ENCODE peak calls at places on chromosomes 12 and 14, in eight cellular contexts. W is adrenal gland; B is GM23248; C is NT2/D1; V is NCI-H82; S is stimulated activated naive CD4-positive, alpha-beta T cell; J is stimulated activated CD8-positive, alpha-beta memory T cell treated with anti-CD3 and anti-CD28 coated beads, Interleukin-15, amount 100 ng/mL, for 1 hour; A is A549. O is an unnamed sample.

GRCh38 chr12:22064968-22065367 is 18.9 kb downstream of the CMAS start:
- DNase-seq in W (no peak), B (no peak), C (no peak), V (no peak), S (no peak), J (no peak), A (no peak), O (no peak)

GRCh38 chr12:46385439-46385838 is 12.9 kb upstream of the SLC38A2 start:
- DNase-seq in W (no peak), B (no peak), C (no peak), V (no peak), S (no peak), J (no peak), A (peak), O (no peak)

GRCh38 chr12:121036810-121037326 is 2.2 kb downstream of the OASL start:
- DNase-seq in W (no peak), B (peak), C (no peak), V (no peak), S (no peak), J (no peak), A (no peak), O (peak)

GRCh38 chr12:90111646-90112565 is 403.3 kb upstream of the ATP2B1 start:
- DNase-seq in W (no peak), B (no peak), C (no peak), V (peak), S (no peak), J (no peak), A (no peak), O (no peak)

GRCh38 chr12:62263956-62264355 is 3.8 kb downstream of the USP15 start:
- DNase-seq in W (no peak), B (no peak), C (no peak), V (no peak), S (no peak), J (no peak), A (no peak), O (no peak)

GRCh38 chr12:101875112-101875961 is 2.0 kb upstream of the DRAM1 start:
- DNase-seq in W (no peak), B (peak), C (no peak), V (no peak), S (no peak), J (no peak), A (no peak), O (peak)

GRCh38 chr14:33210304-33210703 is 271.6 kb downstream of the NPAS3 start:
- DNase-seq in W (peak), B (peak), C (peak), V (no peak), S (peak), J (no peak), A (no peak), O (no peak)

GRCh38 chr14:95523818-95524448 is 7.5 kb upstream of the SYNE3 start:
- DNase-seq in W (peak), B (peak), C (no peak), V (no peak), S (peak), J (no peak), A (no peak), O (peak)

GRCh38 chr14:54727929-54728328 is 161.0 kb downstream of the SAMD4A start:
- DNase-seq in W (no peak), B (peak), C (no peak), V (no peak), S (no peak), J (no peak), A (no peak), O (peak)

GRCh38 chr14:50045837-50046236 is 70.5 kb downstream of the VCPKMT start:
- DNase-seq in W (no peak), B (no peak), C (no peak), V (no peak), S (no peak), J (no peak), A (no peak), O (no peak)

GRCh38 chr12:49489720-49490119 is 49.1 kb upstream of the KCNH3 start:
- DNase-seq in W (no peak), B (peak), C (peak), V (peak), S (no peak), J (no peak), A (no peak), O (peak)

GRCh38 chr12:16568873-16569272 is 37.1 kb downstream of the LMO3 start:
- DNase-seq in W (no peak), B (peak), C (no peak), V (no peak), S (no peak), J (no peak), A (no peak), O (no peak)

GRCh38 chr12:54463034-54463433 is 10.4 kb downstream of the GTSF1 start:
- DNase-seq in W (peak), B (peak), C (no peak), V (no peak), S (no peak), J (no peak), A (peak), O (peak)

GRCh38 chr12:104049278-104050257 is at the start of gene GLT8D2:
- DNase-seq in W (peak), B (peak), C (no peak), V (no peak), S (no peak), J (no peak), A (no peak), O (peak)

GRCh38 chr14:95493503-95493902 is 22.9 kb downstream of the SYNE3 start:
- DNase-seq in W (no peak), B (no peak), C (no peak), V (no peak), S (no peak), J (no peak), A (no peak), O (no peak)

GRCh38 chr12:123445388-123446344 is 9.2 kb upstream of the RILPL2 start:
- DNase-seq in W (no peak), B (peak), C (peak), V (no peak), S (no peak), J (no peak), A (peak), O (peak)

GRCh38 chr12:94803939-94804338 is 153.6 kb upstream of the TMCC3 start:
- DNase-seq in W (no peak), B (no peak), C (no peak), V (no peak), S (no peak), J (no peak), A (no peak), O (no peak)

GRCh38 chr14:100734031-100734990 is 7.6 kb downstream of the DLK1 start:
- DNase-seq in W (peak), B (no peak), C (no peak), V (no peak), S (no peak), J (no peak), A (no peak), O (no peak)

GRCh38 chr14:65791551-65791981 is 379.0 kb downstream of the FUT8 start:
- DNase-seq in W (no peak), B (peak), C (no peak), V (no peak), S (peak), J (no peak), A (peak), O (peak)

GRCh38 chr12:94147991-94148840 is at the start of gene PLXNC1:
- DNase-seq in W (peak), B (peak), C (no peak), V (no peak), S (peak), J (peak), A (peak), O (peak)

GRCh38 chr14:98966021-98966420 is 306.0 kb downstream of the BCL11B start:
- DNase-seq in W (no peak), B (no peak), C (no peak), V (no peak), S (no peak), J (no peak), A (no peak), O (no peak)

GRCh38 chr14:93901813-93902212 is 25.3 kb upstream of the FAM181A start:
- DNase-seq in W (no peak), B (no peak), C (no peak), V (no peak), S (no peak), J (no peak), A (no peak), O (no peak)

GRCh38 chr14:50736932-50737419 is 68.9 kb upstream of the SAV1 start:
- DNase-seq in W (no peak), B (no peak), C (no peak), V (peak), S (no peak), J (no peak), A (no peak), O (no peak)

GRCh38 chr12:31228811-31229792 is 96.8 kb downstream of the SINHCAF start:
- DNase-seq in W (no peak), B (no peak), C (no peak), V (no peak), S (no peak), J (no peak), A (no peak), O (no peak)

GRCh38 chr12:60522684-60523083 is 926.9 kb downstream of the SLC16A7 start:
- DNase-seq in W (no peak), B (no peak), C (no peak), V (no peak), S (no peak), J (no peak), A (no peak), O (no peak)

GRCh38 chr14:58107947-58108552 is 44.0 kb downstream of the ARMH4 start:
- DNase-seq in W (peak), B (peak), C (peak), V (peak), S (peak), J (peak), A (peak), O (peak)

GRCh38 chr14:60266021-60266937 is 17.3 kb downstream of the PPM1A start:
- DNase-seq in W (no peak), B (peak), C (no peak), V (peak), S (peak), J (no peak), A (no peak), O (peak)

GRCh38 chr12:81332054-81332453 is 254.2 kb downstream of the ACSS3 start:
- DNase-seq in W (no peak), B (no peak), C (no peak), V (peak), S (no peak), J (no peak), A (no peak), O (no peak)

GRCh38 chr14:98366429-98366828 is 905.6 kb downstream of the BCL11B start:
- DNase-seq in W (no peak), B (no peak), C (no peak), V (no peak), S (no peak), J (no peak), A (no peak), O (no peak)

GRCh38 chr14:91649930-91650329 is 82.0 kb downstream of the CATSPERB start:
- DNase-seq in W (peak), B (peak), C (peak), V (peak), S (peak), J (peak), A (peak), O (peak)

GRCh38 chr14:99037777-99038176 is 234.2 kb downstream of the BCL11B start:
- DNase-seq in W (no peak), B (no peak), C (no peak), V (peak), S (no peak), J (no peak), A (no peak), O (no peak)

GRCh38 chr12:6235499-6235898 is 35.3 kb downstream of the CD9 start:
- DNase-seq in W (peak), B (no peak), C (no peak), V (no peak), S (no peak), J (no peak), A (no peak), O (no peak)

GRCh38 chr14:103290961-103291360 is 43.1 kb upstream of the EIF5 start:
- DNase-seq in W (no peak), B (no peak), C (no peak), V (no peak), S (no peak), J (no peak), A (no peak), O (no peak)

GRCh38 chr14:85483037-85483436 is 46.9 kb upstream of the FLRT2 start:
- DNase-seq in W (no peak), B (peak), C (no peak), V (no peak), S (no peak), J (no peak), A (no peak), O (no peak)

GRCh38 chr12:8702159-8702558 is 4.4 kb downstream of the RIMKLB start:
- DNase-seq in W (no peak), B (no peak), C (no peak), V (no peak), S (no peak), J (no peak), A (no peak), O (no peak)

GRCh38 chr12:30905483-30906009 is 21.0 kb upstream of the TSPAN11 start:
- DNase-seq in W (no peak), B (no peak), C (no peak), V (no peak), S (no peak), J (no peak), A (no peak), O (no peak)

GRCh38 chr14:99156026-99156425 is 116.0 kb downstream of the BCL11B start:
- DNase-seq in W (no peak), B (no peak), C (no peak), V (no peak), S (no peak), J (no peak), A (no peak), O (no peak)

GRCh38 chr12:89949457-89950195 is 241.0 kb upstream of the ATP2B1 start:
- DNase-seq in W (no peak), B (peak), C (no peak), V (no peak), S (peak), J (peak), A (peak), O (peak)